ENCODE peak calls at places on chromosome 21, in ten cellular contexts. Q, K, M, F, A, D, H, J, L and P are unnamed samples.

GRCh38 chr21:14356771-14357170 is 26.2 kb downstream of the HSPA13 start:
- DNase-seq in D (no peak), L (no peak), M (no peak), A (no peak), J (no peak), H (no peak), F (no peak), K (no peak), Q (no peak), P (no peak)

GRCh38 chr21:33761104-33762036 is 119.1 kb downstream of the ITSN1 start:
- DNase-seq in M (no peak), D (peak; percentile 14), A (peak; percentile 6), Q (peak; percentile 26), K (no peak), F (no peak), L (peak; percentile 20), J (no peak), H (no peak), P (peak; percentile 38)

GRCh38 chr21:41897690-41898089 is 18.5 kb upstream of the PRDM15 start:
- DNase-seq in J (no peak), Q (no peak), L (no peak), K (peak; percentile 45), M (peak; percentile 62), D (no peak), H (peak; percentile 31), A (no peak), F (no peak), P (no peak)

GRCh38 chr21:15224346-15225086 is 159.7 kb upstream of the NRIP1 start:
- DNase-seq in L (no peak), Q (no peak), F (no peak), J (no peak), K (no peak), A (no peak), H (no peak), D (no peak), M (no peak), P (no peak)

GRCh38 chr21:33368576-33368975 is 34.6 kb upstream of the IFNGR2 start:
- DNase-seq in H (no peak), M (no peak), K (no peak), F (no peak), D (no peak), Q (no peak), J (no peak), A (no peak), L (no peak), P (no peak)

GRCh38 chr21:10616535-10616934 is 95.2 kb downstream of the TPTE start:
- DNase-seq in L (no peak), H (no peak), F (no peak), A (no peak), J (no peak), M (no peak), D (no peak), K (peak; percentile 77), Q (no peak), P (no peak)

GRCh38 chr21:30984897-30985296 is 53.4 kb downstream of the KRTAP19-8 start:
- DNase-seq in D (no peak), J (no peak), H (no peak), L (no peak), M (no peak), K (no peak), Q (no peak), A (no peak), F (no peak), P (no peak)

GRCh38 chr21:21216013-21216412 is 217.8 kb downstream of the NCAM2 start:
- DNase-seq in M (no peak), K (no peak), H (no peak), L (no peak), J (peak; percentile 28), D (no peak), A (no peak), F (no peak), Q (no peak), P (no peak)

GRCh38 chr21:33031152-33031551 is 5.4 kb downstream of the OLIG2 start:
- DNase-seq in A (no peak), H (no peak), F (no peak), Q (no peak), K (no peak), D (no peak), L (no peak), J (no peak), M (no peak), P (no peak)

GRCh38 chr21:41817228-41817627 is 50.4 kb upstream of the RIPK4 start:
- DNase-seq in M (peak; percentile 71), L (peak; percentile 58), A (peak; percentile 71), F (no peak), D (peak; percentile 70), K (no peak), J (peak; percentile 72), Q (no peak), H (peak; percentile 70), P (peak; percentile 79)

GRCh38 chr21:41220208-41220733 is 52.3 kb downstream of the BACE2 start:
- DNase-seq in Q (no peak), J (no peak), F (no peak), A (no peak), D (no peak), L (no peak), K (no peak), M (no peak), H (no peak), P (no peak)

GRCh38 chr21:26843912-26844257 is 1.3 kb downstream of the ADAMTS1 start:
- DNase-seq in F (no peak), D (no peak), H (no peak), A (no peak), Q (no peak), L (no peak), J (no peak), K (no peak), M (peak; percentile 42), P (no peak)

GRCh38 chr21:42525228-42525604 is 11.6 kb downstream of the SLC37A1 start:
- DNase-seq in J (no peak), Q (no peak), D (no peak), L (no peak), F (no peak), A (no peak), H (no peak), M (peak; percentile 54), K (no peak), P (peak; percentile 41)

GRCh38 chr21:32087452-32087851 is 191.4 kb downstream of the MIS18A start:
- DNase-seq in K (no peak), A (no peak), D (no peak), L (no peak), Q (no peak), H (no peak), J (no peak), M (no peak), F (no peak), P (no peak)

GRCh38 chr21:34890724-34891609 is 158.1 kb downstream of the RUNX1 start:
- DNase-seq in H (peak; percentile 42), L (no peak), A (peak; percentile 38), D (peak; percentile 45), F (no peak), J (peak; percentile 20), K (peak; percentile 75), Q (no peak), M (peak; percentile 72), P (no peak)

GRCh38 chr21:34889287-34889536 is 159.9 kb downstream of the RUNX1 start:
- DNase-seq in M (no peak), L (no peak), A (peak; percentile 44), Q (peak; percentile 25), J (no peak), D (peak; percentile 51), F (no peak), K (peak; percentile 87), H (peak; percentile 37), P (no peak)

GRCh38 chr21:34891610-34891943 is 157.5 kb downstream of the RUNX1 start:
- DNase-seq in H (no peak), J (no peak), D (no peak), L (no peak), K (no peak), Q (no peak), F (no peak), A (no peak), M (no peak), P (no peak)

GRCh38 chr21:34889537-34890257 is 159.4 kb downstream of the RUNX1 start:
- DNase-seq in J (peak; percentile 90), L (peak; percentile 54), M (peak; percentile 90), H (peak; percentile 65), A (peak; percentile 72), D (peak; percentile 81), K (peak; percentile 93), Q (peak; percentile 36), F (no peak), P (peak; percentile 82)

GRCh38 chr21:34890258-34890723 is 158.8 kb downstream of the RUNX1 start:
- DNase-seq in J (no peak), D (no peak), M (no peak), L (no peak), H (no peak), F (no peak), Q (no peak), A (no peak), K (no peak), P (no peak)
- TF ChIP-seq CTCF in J (no peak), D (peak; percentile 51), M (no peak), L (no peak), H (no peak), F (no peak), Q (peak; percentile 40), A (no peak), K (no peak), P (no peak)

GRCh38 chr21:45109831-45110492 is 35.6 kb downstream of the ADARB1 start:
- DNase-seq in M (no peak), D (no peak), Q (no peak), A (peak; percentile 45), L (no peak), H (no peak), K (no peak), J (no peak), F (no peak), P (no peak)
- TF ChIP-seq CTCF in M (no peak), D (no peak), Q (no peak), A (no peak), L (no peak), H (no peak), K (no peak), J (no peak), F (no peak), P (no peak)

GRCh38 chr21:37166733-37167132 is 93.7 kb downstream of the TTC3 start:
- DNase-seq in F (no peak), K (no peak), M (peak; percentile 26), Q (no peak), A (peak; percentile 12), D (no peak), H (no peak), L (no peak), J (no peak), P (no peak)
- TF ChIP-seq CTCF in F (peak; percentile 43), K (peak; percentile 24), M (peak; percentile 46), Q (no peak), A (no peak), D (no peak), H (no peak), L (no peak), J (peak; percentile 33), P (no peak)

DNA sequence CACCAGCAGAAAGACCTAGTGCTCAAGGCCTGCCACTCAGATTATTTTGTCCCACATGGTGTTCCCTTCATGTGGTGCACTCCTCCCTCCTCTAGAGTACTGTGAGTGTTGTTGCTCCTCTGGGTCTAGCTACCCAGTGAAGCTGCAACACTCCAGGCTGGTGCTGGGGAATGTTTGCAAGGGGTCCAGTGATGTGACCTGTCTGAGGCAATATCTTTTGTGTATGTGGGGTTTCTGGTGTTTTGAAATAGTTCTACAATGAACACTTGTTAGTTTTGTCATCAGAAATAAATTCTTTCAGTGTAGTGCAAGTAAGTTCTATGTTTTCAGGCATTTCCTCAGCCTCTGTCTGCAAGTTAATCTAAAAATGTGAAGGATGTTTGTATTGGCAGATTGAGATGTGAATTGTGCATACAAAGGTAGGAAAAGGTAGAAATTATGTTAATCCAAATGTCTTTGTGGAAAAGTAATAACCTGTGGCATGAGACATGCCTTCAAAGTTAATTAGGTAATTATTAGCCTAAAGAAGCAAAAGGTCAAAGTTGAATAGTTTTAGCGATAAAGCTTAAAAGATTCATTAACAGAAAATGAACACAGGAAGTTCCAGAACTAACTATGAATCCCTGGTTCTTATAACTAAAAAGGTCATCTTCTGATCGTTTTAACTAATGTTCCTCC is 616.8 kb downstream of the LTN1 start:
- DNase-seq in H (no peak), J (no peak), M (no peak), K (no peak), L (no peak), Q (no peak), D (no peak), F (no peak), A (no peak), P (no peak)
- TF ChIP-seq CTCF in H (no peak), J (no peak), M (no peak), K (no peak), L (no peak), Q (no peak), D (no peak), F (no peak), A (no peak), P (no peak)